ENCODE peak calls at places on chromosomes 6 and 20, in four cellular contexts. H is heart right ventricle; L is CD4-positive, alpha-beta T cell; Q is stomach. V is an unnamed sample.
A peak's percentile ranks its signal among the peaks of the same experiment; 100 is the strongest.

GRCh38 chr6:168247456-168248147 is 72.0 kb downstream of the DACT2 start:
- DNase-seq in L (no peak), H (no peak), Q (peak; percentile 68), V (peak; percentile 80)

GRCh38 chr6:139538366-139538765 is 163.9 kb upstream of the CITED2 start:
- DNase-seq in L (no peak), H (no peak), Q (no peak), V (no peak)

GRCh38 chr6:22804620-22805271 is 235.4 kb downstream of the HDGFL1 start:
- DNase-seq in L (no peak), Q (no peak), H (no peak), V (no peak)

GRCh38 chr6:6728169-6728941 is 139.8 kb downstream of the LY86 start:
- DNase-seq in Q (no peak), H (no peak), L (no peak), V (no peak)

GRCh38 chr6:35294308-35294945 is 3.2 kb upstream of the DEF6 start:
- DNase-seq in L (peak; percentile 45), Q (peak; percentile 56), H (no peak), V (no peak)

GRCh38 chr6:27592107-27592480 is 119.2 kb upstream of the ZNF184 start:
- DNase-seq in H (no peak), L (no peak), Q (no peak), V (no peak)

GRCh38 chr20:50886184-50886790 is 45.0 kb downstream of the ADNP start:
- DNase-seq in L (no peak), Q (no peak), H (no peak), V (no peak)

GRCh38 chr6:47157063-47157462 is 114.9 kb upstream of the ADGRF1 start:
- DNase-seq in Q (no peak), H (no peak), L (no peak), V (no peak)

GRCh38 chr6:52253494-52253893 is 9.2 kb upstream of the IL17F start:
- DNase-seq in Q (no peak), L (no peak), H (no peak), V (no peak)

GRCh38 chr6:41735427-41736206 is at the start of gene TFEB:
- DNase-seq in L (peak; percentile 93), H (peak; percentile 95), Q (peak; percentile 97), V (peak; percentile 96)

GRCh38 chr6:32763417-32763816 is at the start of gene HLA-DQB2:
- DNase-seq in L (no peak), Q (no peak), H (no peak), V (no peak)

GRCh38 chr6:57021086-57021720 is 25.3 kb upstream of the KIAA1586 start:
- DNase-seq in Q (no peak), H (no peak), L (no peak), V (no peak)

GRCh38 chr6:152378154-152378553 is 259.0 kb downstream of the SYNE1 start:
- DNase-seq in L (no peak), Q (no peak), H (no peak), V (no peak)

GRCh38 chr20:34111057-34111711 is 859 bp downstream of the EIF2S2 start:
- DNase-seq in H (peak; percentile 26), Q (no peak), L (no peak), V (no peak)

GRCh38 chr6:11271228-11271627 is 38.8 kb upstream of the NEDD9 start:
- DNase-seq in L (no peak), Q (peak; percentile 47), H (no peak), V (no peak)

GRCh38 chr6:36722365-36722764 is 24.7 kb downstream of the RAB44 start:
- DNase-seq in L (no peak), H (no peak), Q (no peak), V (no peak)

GRCh38 chr20:49825521-49826033 is 12.9 kb downstream of the SLC9A8 start:
- DNase-seq in Q (no peak), H (no peak), L (no peak), V (peak; percentile 88)

GRCh38 chr20:24798930-24799705 is 150.0 kb upstream of the CST7 start:
- DNase-seq in Q (no peak), L (no peak), H (no peak), V (no peak)

GRCh38 chr20:51492167-51493092 is 50.1 kb downstream of the NFATC2 start:
- DNase-seq in H (peak; percentile 68), Q (peak; percentile 85), L (no peak), V (peak; percentile 57)

GRCh38 chr6:132414761-132415160 is 13.5 kb upstream of the MOXD1 start:
- DNase-seq in L (no peak), Q (no peak), H (no peak), V (no peak)

GRCh38 chr6:25880601-25881000 is 6.6 kb upstream of the SLC17A3 start:
- DNase-seq in Q (no peak), H (no peak), L (no peak), V (no peak)

GRCh38 chr6:129679250-129679649 is 30.7 kb downstream of the ARHGAP18 start:
- DNase-seq in H (no peak), Q (no peak), L (no peak), V (no peak)

GRCh38 chr20:39885975-39886649 is 802.9 kb downstream of the MAFB start:
- DNase-seq in Q (peak; percentile 38), L (no peak), H (peak; percentile 69), V (peak; percentile 64)

GRCh38 chr6:20946890-20947289 is 412.6 kb downstream of the CDKAL1 start:
- DNase-seq in H (no peak), L (no peak), Q (no peak), V (no peak)

GRCh38 chr6:28758818-28759235 is 165.0 kb downstream of the TRIM27 start:
- DNase-seq in Q (no peak), L (no peak), H (no peak), V (no peak)

GRCh38 chr6:52233975-52234823 is 10.1 kb downstream of the IL17F start:
- DNase-seq in L (no peak), Q (peak; percentile 53), H (no peak), V (peak; percentile 21)

GRCh38 chr6:134992155-134992554 is 42.3 kb upstream of the ALDH8A1 start:
- DNase-seq in H (no peak), L (no peak), Q (no peak), V (no peak)

GRCh38 chr20:45890997-45891983 is at the start of the genes CTSA and NEURL2:
- DNase-seq in L (peak; percentile 76), Q (peak; percentile 97), H (peak; percentile 94), V (peak; percentile 97)
- TF ChIP-seq CTCF in L (no peak), Q (no peak), H (no peak), V (no peak)

GRCh38 chr6:17280552-17281090 is 540 bp upstream of the RBM24 start:
- DNase-seq in H (peak; percentile 61), Q (peak; percentile 30), L (no peak), V (peak; percentile 59)
- H3K27me3 ChIP-seq in H (peaks cover 3% of the 10 kb centered on the region), Q (peaks cover 36% of the 10 kb centered on the region), L (peaks cover 50% of the 10 kb centered on the region), V (no peaks in the 10 kb centered on the region)

GRCh38 chr20:60857708-60858107 is 394.4 kb upstream of the CDH4 start:
- DNase-seq in L (no peak), H (no peak), Q (no peak), V (no peak)

GRCh38 chr20:60851826-60852704 is 400.0 kb upstream of the CDH4 start:
- DNase-seq in L (no peak), H (no peak), Q (no peak), V (no peak)
- TF ChIP-seq CTCF in L (no peak), H (peak; percentile 26), Q (no peak), V (peak; percentile 7)

GRCh38 chr20:61927193-61927825 is 138.4 kb downstream of the TAF4 start:
- DNase-seq in H (no peak), L (no peak), Q (no peak), V (no peak)
- H3K27me3 ChIP-seq in H (peaks cover 3% of the 10 kb centered on the region), L (no peaks in the 10 kb centered on the region), Q (peaks cover 33% of the 10 kb centered on the region), V (no peaks in the 10 kb centered on the region)

GRCh38 chr6:14713008-14713452 is 532.8 kb upstream of the JARID2 start:
- DNase-seq in H (peak; percentile 77), Q (no peak), L (no peak), V (no peak)

GRCh38 chr6:14710421-14710820 is 535.4 kb upstream of the JARID2 start:
- DNase-seq in L (no peak), Q (no peak), H (no peak), V (no peak)

GRCh38 chr6:14711704-14712397 is 534.0 kb upstream of the JARID2 start:
- DNase-seq in Q (no peak), L (no peak), H (no peak), V (no peak)

GRCh38 chr6:14709900-14710299 is 536.0 kb upstream of the JARID2 start:
- DNase-seq in Q (no peak), H (no peak), L (no peak), V (no peak)

GRCh38 chr6:14711056-14711703 is 534.7 kb upstream of the JARID2 start:
- DNase-seq in Q (peak; percentile 44), L (no peak), H (peak; percentile 49), V (peak; percentile 38)
- TF ChIP-seq CTCF in Q (no peak), L (no peak), H (peak; percentile 73), V (peak; percentile 52)

GRCh38 chr6:144151010-144151727 is 852 bp downstream of the STX11 start:
- DNase-seq in H (no peak), Q (no peak), L (peak; percentile 33), V (peak; percentile 58)
- H3K27me3 ChIP-seq in H (no peaks in the 10 kb centered on the region), Q (peaks cover 4% of the 10 kb centered on the region), L (no peaks in the 10 kb centered on the region), V (no peaks in the 10 kb centered on the region)

V was measured in right lobe of liver.